ENCODE peak calls at places on chromosomes 2 and 18, in four cellular contexts. One of them, this sample, is unnamed.

GRCh38 chr2:201654611-201655384 is 11.5 kb upstream of the TMEM237 start:
- DNase-seq in C1 segment of cervical spinal cord: no peak
- DNase-seq in nephron progenitor cell: no peak
- DNase-seq in H9: no peak
- DNase-seq in this sample: no peak

GRCh38 chr18:57837917-57838548 is 34.9 kb upstream of the ATP8B1 start:
- DNase-seq in C1 segment of cervical spinal cord: no peak
- DNase-seq in nephron progenitor cell: no peak
- DNase-seq in H9: no peak
- DNase-seq in this sample: no peak

GRCh38 chr2:170344663-170345099 is 166.7 kb downstream of the MYO3B start:
- DNase-seq in C1 segment of cervical spinal cord: no peak
- DNase-seq in nephron progenitor cell: no peak
- DNase-seq in H9: no peak
- DNase-seq in this sample: no peak

GRCh38 chr2:9805435-9806297 is 37.6 kb upstream of the TAF1B start:
- DNase-seq in C1 segment of cervical spinal cord: no peak
- DNase-seq in nephron progenitor cell: no peak
- DNase-seq in H9: no peak
- DNase-seq in this sample: no peak

GRCh38 chr2:239886781-239887180 is 138.4 kb downstream of the NDUFA10 start:
- DNase-seq in C1 segment of cervical spinal cord: no peak
- DNase-seq in nephron progenitor cell: no peak
- DNase-seq in H9: no peak
- DNase-seq in this sample: no peak

GRCh38 chr2:44802409-44803099 is 138.9 kb upstream of the SIX3 start:
- DNase-seq in C1 segment of cervical spinal cord: no peak
- DNase-seq in nephron progenitor cell: peak
- DNase-seq in H9: peak
- DNase-seq in this sample: peak

GRCh38 chr2:194819367-194819766 is 837.7 kb upstream of the SLC39A10 start:
- DNase-seq in C1 segment of cervical spinal cord: no peak
- DNase-seq in nephron progenitor cell: no peak
- DNase-seq in H9: no peak
- DNase-seq in this sample: no peak

GRCh38 chr18:12302391-12303147 is 5.5 kb upstream of the TUBB6 start:
- DNase-seq in C1 segment of cervical spinal cord: no peak
- DNase-seq in nephron progenitor cell: no peak
- DNase-seq in H9: no peak
- DNase-seq in this sample: no peak

GRCh38 chr2:26974352-26974751 is 3.9 kb downstream of the MAPRE3 start:
- DNase-seq in C1 segment of cervical spinal cord: no peak
- DNase-seq in nephron progenitor cell: no peak
- DNase-seq in H9: no peak
- DNase-seq in this sample: no peak

GRCh38 chr2:108345941-108346340 is 31.8 kb upstream of the SULT1C4 start:
- DNase-seq in C1 segment of cervical spinal cord: no peak
- DNase-seq in nephron progenitor cell: no peak
- DNase-seq in H9: no peak
- DNase-seq in this sample: no peak

GRCh38 chr18:42956287-42956686 is 159.2 kb downstream of the RIT2 start:
- DNase-seq in C1 segment of cervical spinal cord: no peak
- DNase-seq in nephron progenitor cell: no peak
- DNase-seq in H9: no peak
- DNase-seq in this sample: no peak

GRCh38 chr2:183610724-183611123 is 486.5 kb downstream of the NUP35 start:
- DNase-seq in C1 segment of cervical spinal cord: no peak
- DNase-seq in nephron progenitor cell: no peak
- DNase-seq in H9: no peak
- DNase-seq in this sample: no peak